ENCODE peak calls at places on chromosomes 2 and 18, in five cellular contexts. Y, X, R, Q and L are unnamed samples.

GRCh38 chr2:85340034-85340892 is 12.5 kb upstream of the TGOLN2 start:
- DNase-seq in X (no peak), R (no peak), Q (peak; percentile 23), Y (no peak), L (no peak)

GRCh38 chr2:199490049-199490448 is 32.3 kb upstream of the SATB2 start:
- DNase-seq in Y (no peak), X (no peak), Q (no peak), R (no peak), L (no peak)

GRCh38 chr18:33201509-33201926 is 239.0 kb downstream of the CCDC178 start:
- DNase-seq in R (no peak), Y (no peak), X (peak; percentile 11), Q (peak; percentile 7), L (no peak)

GRCh38 chr2:84631047-84631446 is 114.7 kb downstream of the DNAH6 start:
- DNase-seq in X (no peak), R (peak; percentile 53), Y (no peak), Q (no peak), L (no peak)

GRCh38 chr2:217481577-217481976 is 521.2 kb downstream of the TNS1 start:
- DNase-seq in Y (no peak), Q (no peak), R (no peak), X (no peak), L (no peak)

GRCh38 chr2:196354186-196354585 is 182.8 kb upstream of the STK17B start:
- DNase-seq in Q (no peak), X (no peak), R (no peak), Y (no peak), L (no peak)

GRCh38 chr2:96819101-96819875 is 3.2 kb downstream of the CNNM3 start:
- DNase-seq in R (no peak), Y (no peak), Q (no peak), X (peak; percentile 91), L (no peak)

GRCh38 chr18:475202-475624 is 25.3 kb downstream of the COLEC12 start:
- DNase-seq in X (no peak), Q (no peak), Y (no peak), R (peak; percentile 78), L (no peak)

GRCh38 chr2:75788154-75788553 is 77.4 kb upstream of the GCFC2 start:
- DNase-seq in R (no peak), X (peak; percentile 47), Q (no peak), Y (no peak), L (no peak)

GRCh38 chr2:201261911-201262310 is 1.6 kb downstream of the CASP8 start:
- DNase-seq in R (no peak), Q (no peak), X (no peak), Y (no peak), L (no peak)

GRCh38 chr2:201262718-201263117 is 2.4 kb downstream of the CASP8 start:
- DNase-seq in Y (no peak), Q (no peak), X (no peak), R (no peak), L (no peak)

GRCh38 chr2:201260302-201260800 is at the start of gene CASP8:
- DNase-seq in Q (peak; percentile 47), X (no peak), R (peak; percentile 53), Y (no peak), L (peak; percentile 25)

GRCh38 chr2:201259216-201259615 is 1.1 kb upstream of the CASP8 start:
- DNase-seq in Y (no peak), X (no peak), R (no peak), Q (no peak), L (no peak)

GRCh38 chr2:201261471-201261870 is 1.1 kb downstream of the CASP8 start:
- DNase-seq in X (no peak), R (no peak), Q (no peak), Y (no peak), L (no peak)
- H3K27ac ChIP-seq in X (no peak overlapping the region), R (no peak overlapping the region), Q (no peak overlapping the region), Y (no peak overlapping the region), L (no peak overlapping the region)

DNA sequence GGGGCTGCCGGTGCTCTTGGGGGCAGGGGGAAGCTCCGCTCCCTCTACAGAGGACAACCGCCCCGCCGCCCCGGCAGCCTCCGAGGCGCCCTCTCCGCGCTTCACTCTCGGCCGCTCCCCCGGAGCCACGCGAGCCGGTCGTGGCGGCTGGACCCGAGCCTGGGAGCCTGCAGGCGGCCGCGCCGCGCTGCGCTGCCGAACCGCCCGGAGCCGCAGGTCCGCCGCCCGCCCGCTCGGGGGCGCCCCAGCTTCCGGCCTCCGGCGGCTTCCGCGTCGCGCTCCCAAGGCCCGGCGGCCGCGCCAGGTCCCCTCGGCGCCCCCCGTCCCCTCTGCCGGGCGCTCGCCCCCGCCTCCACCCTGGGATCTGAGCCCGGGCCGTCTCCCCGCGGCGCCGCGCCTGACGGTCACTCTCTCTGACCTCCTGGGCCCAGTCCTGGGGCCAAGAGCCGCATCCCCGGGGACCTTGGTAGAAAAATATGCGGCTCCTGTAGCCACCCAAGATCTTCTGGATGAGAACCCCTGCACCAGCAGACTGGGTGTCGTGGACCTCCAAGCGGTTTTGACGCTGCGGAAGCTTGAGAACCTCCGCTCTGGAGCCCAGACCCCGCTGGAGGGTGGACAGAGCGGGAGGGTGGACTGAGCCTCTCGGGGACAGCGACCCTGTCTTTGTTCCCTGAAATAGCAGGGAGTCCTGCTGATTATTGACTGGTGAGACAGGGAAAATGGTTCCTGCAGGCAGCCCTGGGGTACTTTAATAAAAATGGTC is 44.3 kb downstream of the SERTAD2 start:
- DNase-seq in X (peak; percentile 67), R (peak; percentile 17), Q (peak; percentile 59), Y (no peak), L (peak; percentile 68)
- TF ChIP-seq POLR2A in X (peak; percentile 39), R (no peak), Q (peak; percentile 12), Y (no peak), L (no peak)

GRCh38 chr2:120898496-120898895 is 162.8 kb downstream of the GLI2 start:
- DNase-seq in R (no peak), Q (no peak), X (no peak), Y (no peak), L (no peak)
- H3K4me1 ChIP-seq in R (peaks cover 26% of the 10 kb centered on the region), Q (peaks cover 10% of the 10 kb centered on the region), X (no peaks in the 10 kb centered on the region), Y (peaks cover 7% of the 10 kb centered on the region), L (no peaks in the 10 kb centered on the region)

DNA sequence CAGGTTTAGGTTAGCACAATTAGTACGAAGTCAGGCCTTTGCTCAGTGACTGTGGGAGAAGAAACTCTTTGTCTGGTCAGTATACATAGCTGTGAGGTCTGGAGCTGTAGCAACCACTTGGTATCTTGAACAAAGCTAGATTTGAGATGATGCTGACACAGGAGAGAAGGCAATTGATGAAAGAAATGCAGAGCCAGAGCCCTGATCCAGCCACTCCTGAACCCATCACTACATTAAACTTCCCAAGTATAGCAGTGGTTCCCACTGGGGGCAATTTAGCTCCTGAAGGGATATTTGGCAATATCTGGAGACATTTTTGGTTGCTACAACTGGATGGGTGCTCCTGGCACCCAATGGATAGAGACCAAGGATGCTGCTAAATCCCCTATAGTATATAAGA is 143.9 kb upstream of the SPRED2 start:
- DNase-seq in Y (no peak), X (no peak), R (no peak), Q (no peak), L (no peak)
- H3K27ac ChIP-seq in Y (no peak overlapping the region), X (no peak overlapping the region), R (peak overlapping the region; percentile 9), Q (no peak overlapping the region), L (no peak overlapping the region)

DNA sequence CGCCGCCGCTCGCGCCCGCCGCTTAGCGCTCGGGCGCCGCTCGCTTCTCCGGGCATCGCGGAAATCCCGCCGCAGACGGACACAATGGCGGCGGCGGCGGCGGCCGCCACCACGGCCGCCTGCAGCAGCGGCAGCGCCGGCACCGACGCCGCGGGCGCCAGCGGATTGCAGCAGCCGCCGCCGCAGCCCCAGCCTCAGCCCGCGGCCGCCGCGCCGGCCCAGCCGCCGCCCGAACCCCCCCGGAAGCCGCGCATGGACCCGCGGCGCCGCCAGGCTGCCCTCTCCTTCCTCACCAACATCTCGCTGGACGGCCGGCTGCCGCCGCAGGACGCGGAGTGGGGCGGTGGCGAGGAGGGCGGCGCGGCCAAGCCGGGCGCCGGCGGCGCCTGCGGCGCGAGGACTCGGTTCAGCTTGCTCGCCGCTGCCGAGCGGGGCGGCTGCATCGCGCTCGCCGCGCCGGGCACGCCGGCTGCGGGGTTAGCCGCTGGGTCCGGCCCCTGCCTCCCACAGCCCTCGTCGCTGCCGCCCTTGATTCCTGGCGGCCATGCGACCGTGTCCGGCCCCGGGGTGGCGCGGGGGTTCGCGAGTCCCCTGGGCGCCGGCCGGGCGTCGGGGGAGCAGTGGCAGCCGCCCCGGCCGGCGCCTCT is 517 bp downstream of the CABLES1 start:
- DNase-seq in Y (no peak), X (peak; percentile 36), Q (no peak), R (no peak), L (peak; percentile 41)
- TF ChIP-seq POLR2A in Y (no peak), X (no peak), Q (no peak), R (no peak), L (no peak)

DNA sequence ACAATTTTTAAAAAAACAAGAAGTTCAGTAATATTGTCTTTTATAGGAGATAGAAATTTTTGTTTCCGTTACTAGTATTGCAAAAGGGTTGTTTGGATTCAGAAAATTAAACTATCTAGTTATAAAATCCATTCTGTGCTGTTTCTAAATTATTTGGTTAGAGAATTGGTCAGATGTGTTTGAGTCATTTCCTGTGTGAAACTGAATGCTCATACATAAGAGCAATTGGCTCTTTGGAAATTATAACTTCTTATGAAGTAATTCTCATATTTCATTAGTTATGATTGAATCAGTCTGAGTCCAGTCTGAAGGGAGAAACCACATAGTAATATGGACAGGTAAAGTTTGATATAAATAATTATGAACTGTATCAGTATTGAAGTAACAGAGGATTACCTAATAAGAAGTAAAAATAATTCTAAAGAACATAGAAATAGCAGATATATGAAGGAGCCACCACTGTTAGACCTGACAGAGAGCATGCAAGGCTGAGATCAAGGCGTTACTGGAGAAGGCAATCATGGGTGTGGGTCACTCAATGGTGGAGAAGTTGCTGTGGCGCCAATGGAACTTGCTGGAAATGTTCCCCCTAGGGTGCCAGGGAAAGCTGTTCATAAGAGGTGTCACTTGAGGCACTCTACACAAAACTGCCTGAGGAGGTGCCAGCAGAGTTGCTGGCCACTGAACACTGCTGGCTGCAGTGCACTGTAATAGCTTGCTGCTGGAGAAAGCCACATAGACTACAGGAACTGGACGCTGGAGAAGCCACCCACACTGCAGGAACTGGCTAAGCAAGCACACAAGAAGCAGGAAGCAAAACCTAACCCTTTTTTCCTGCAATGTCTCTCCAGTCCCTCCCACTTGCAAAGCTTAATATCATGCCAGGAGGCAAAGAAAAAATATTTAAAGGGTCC is 18.0 kb upstream of the FAP start:
- DNase-seq in R (peak; percentile 80), X (peak; percentile 19), Q (peak; percentile 42), Y (no peak), L (peak; percentile 67)
- H3K4me1 ChIP-seq in R (peaks cover 4% of the 10 kb centered on the region), X (no peaks in the 10 kb centered on the region), Q (no peaks in the 10 kb centered on the region), Y (peaks cover 4% of the 10 kb centered on the region), L (no peaks in the 10 kb centered on the region)